ENCODE peak calls at places on chromosome 12, in five cellular contexts. G is H9, L is epithelial cell of esophagus, T is lower leg skin, S is uterus. C is an unnamed sample.

GRCh38 chr12:132899033-132899432 is 11.6 kb upstream of the CHFR start:
- DNase-seq in L (peak), G (no peak), T (no peak), S (no peak), C (no peak)

GRCh38 chr12:47819902-47820630 is at the start of gene HDAC7:
- DNase-seq in L (peak), G (peak), T (peak), S (peak), C (peak)

GRCh38 chr12:42020226-42020625 is 124.4 kb downstream of the GXYLT1 start:
- DNase-seq in T (no peak), G (no peak), L (no peak), S (no peak), C (no peak)

GRCh38 chr12:79217306-79217705 is 352.7 kb downstream of the SYT1 start:
- DNase-seq in L (no peak), T (no peak), G (no peak), S (no peak), C (no peak)

GRCh38 chr12:130335517-130336392 is 1.9 kb upstream of the PIWIL1 start:
- DNase-seq in L (peak), S (peak), T (peak), G (no peak), C (peak)

GRCh38 chr12:66072566-66072965 is 58.0 kb downstream of the LLPH start:
- DNase-seq in S (no peak), T (no peak), G (no peak), L (no peak), C (no peak)

GRCh38 chr12:110750784-110751461 is 8.2 kb upstream of the PPP1CC start:
- DNase-seq in T (peak), S (peak), G (no peak), L (no peak), C (no peak)

GRCh38 chr12:115752151-115752550 is 525.3 kb downstream of the MED13L start:
- DNase-seq in L (no peak), G (no peak), T (no peak), S (no peak), C (no peak)

GRCh38 chr12:71947645-71948105 is 9.0 kb downstream of the TPH2 start:
- DNase-seq in S (no peak), T (no peak), G (peak), L (peak), C (no peak)

GRCh38 chr12:110270125-110270962 is 10.7 kb upstream of the ATP2A2 start:
- DNase-seq in T (no peak), L (peak), G (no peak), S (peak), C (no peak)

GRCh38 chr12:71160585-71160984 is 2.8 kb upstream of the TSPAN8 start:
- DNase-seq in L (peak), T (no peak), S (no peak), G (no peak), C (no peak)

GRCh38 chr12:54411398-54412241 is 7.4 kb downstream of the ITGA5 start:
- DNase-seq in T (peak), S (no peak), L (peak), G (peak), C (no peak)

GRCh38 chr12:121299662-121300061 is 3.2 kb upstream of the CAMKK2 start:
- DNase-seq in L (no peak), G (no peak), S (no peak), T (no peak), C (no peak)

GRCh38 chr12:121294151-121294889 is 2.2 kb downstream of the CAMKK2 start:
- DNase-seq in G (no peak), S (no peak), T (no peak), L (no peak), C (no peak)

GRCh38 chr12:121295746-121296617 is 527 bp downstream of the CAMKK2 start:
- DNase-seq in L (peak), S (no peak), T (no peak), G (peak), C (peak)

GRCh38 chr12:121295123-121295745 is 1.3 kb downstream of the CAMKK2 start:
- DNase-seq in S (no peak), T (no peak), G (peak), L (peak), C (no peak)

DNA sequence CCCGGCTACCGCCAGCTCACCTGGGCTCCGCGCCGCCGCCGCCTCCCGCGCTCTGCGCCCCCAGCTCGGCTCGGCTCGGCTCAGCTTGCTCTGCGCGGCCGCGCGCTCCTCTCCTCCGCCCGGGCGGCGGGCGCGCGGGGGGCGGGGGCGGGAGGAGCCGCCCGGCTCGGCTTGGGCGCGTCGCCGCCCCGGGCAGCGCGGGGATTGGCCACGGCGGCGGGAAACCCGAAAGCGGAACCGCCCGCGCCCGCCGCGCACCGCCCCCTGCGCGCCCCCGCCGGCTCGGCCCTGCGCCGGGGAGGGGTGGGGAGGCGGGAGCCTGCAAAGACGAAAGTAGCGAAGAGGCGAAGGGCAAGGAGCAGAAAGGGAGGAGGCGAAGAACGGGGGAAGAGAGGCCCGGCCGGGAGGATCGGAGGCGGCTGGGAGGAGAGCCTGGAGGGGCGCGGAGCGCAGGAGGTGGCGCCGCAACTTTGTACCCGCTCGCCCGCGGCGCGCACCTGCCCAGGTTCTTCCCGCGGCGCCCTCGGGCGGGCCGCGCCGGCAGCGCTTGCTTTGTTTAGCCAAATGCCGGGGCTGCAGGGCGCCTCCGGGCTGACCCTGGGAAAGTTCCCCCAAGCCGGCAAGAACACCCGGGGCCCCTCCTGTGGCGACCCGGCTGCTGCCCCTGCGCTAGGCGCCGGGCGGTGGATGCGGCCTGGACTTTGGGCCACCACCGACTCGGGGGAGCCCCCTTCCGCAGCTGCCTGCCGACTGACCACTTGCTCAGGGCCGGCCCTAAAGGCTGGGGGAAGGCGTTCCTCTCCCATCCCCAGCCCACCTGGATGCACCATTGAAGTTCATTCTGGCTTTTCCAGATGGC is at the start of gene CAMKK2:
- DNase-seq in G (peak), S (peak), T (peak), L (peak), C (peak)
- TF ChIP-seq CTCF in G (peak), S (peak), T (no peak), L (no peak), C (peak)

DNA sequence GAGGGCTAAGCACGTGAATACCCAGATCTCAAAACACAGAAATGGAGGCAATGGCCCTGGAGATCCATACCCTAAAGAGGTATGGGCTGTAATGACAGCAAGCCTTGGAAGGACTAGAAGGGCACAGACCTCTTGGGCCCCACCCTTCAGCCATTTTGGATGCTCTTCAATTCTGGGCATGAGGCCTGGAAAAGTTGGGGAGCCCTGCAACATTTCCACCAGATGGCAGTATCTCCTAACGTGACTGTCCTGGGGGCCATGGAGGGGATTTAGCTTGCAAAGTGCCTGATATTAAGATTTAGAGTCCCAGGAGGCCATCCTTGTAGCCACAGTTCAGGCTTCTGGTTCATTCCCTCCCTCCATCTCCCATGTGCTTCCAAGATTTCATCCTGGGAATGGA is 30.2 kb downstream of the KCNA5 start:
- DNase-seq in S (no peak), G (peak), L (no peak), T (no peak), C (no peak)
- TF ChIP-seq CTCF in S (no peak), G (peak), L (no peak), T (no peak), C (peak)

GRCh38 chr12:57734586-57734985 is 4.0 kb downstream of the AGAP2 start:
- DNase-seq in G (no peak), S (no peak), T (no peak), L (peak), C (no peak)

GRCh38 chr12:57735198-57735855 is 3.2 kb downstream of the AGAP2 start:
- DNase-seq in S (no peak), T (no peak), G (peak), L (no peak), C (no peak)

GRCh38 chr12:57736743-57737466 is 1.6 kb downstream of the AGAP2 start:
- DNase-seq in L (no peak), T (no peak), S (no peak), G (peak), C (no peak)

GRCh38 chr12:57737467-57738141 is 938 bp downstream of the AGAP2 start:
- DNase-seq in G (peak), S (no peak), L (no peak), T (no peak), C (no peak)

GRCh38 chr12:57735952-57736742 is 2.4 kb downstream of the AGAP2 start:
- DNase-seq in T (no peak), L (no peak), G (peak), S (no peak), C (no peak)
- TF ChIP-seq CTCF in T (no peak), L (peak), G (peak), S (no peak), C (no peak)

GRCh38 chr12:98744692-98745091 is 99.6 kb downstream of the APAF1 start:
- DNase-seq in T (no peak), S (no peak), G (no peak), L (no peak), C (no peak)
- TF ChIP-seq CTCF in T (no peak), S (no peak), G (no peak), L (no peak), C (no peak)

GRCh38 chr12:22121224-22121623 is 75.2 kb downstream of the CMAS start:
- DNase-seq in S (no peak), G (peak), L (peak), T (no peak), C (no peak)
- TF ChIP-seq CTCF in S (no peak), G (peak), L (peak), T (no peak), C (peak)

DNA sequence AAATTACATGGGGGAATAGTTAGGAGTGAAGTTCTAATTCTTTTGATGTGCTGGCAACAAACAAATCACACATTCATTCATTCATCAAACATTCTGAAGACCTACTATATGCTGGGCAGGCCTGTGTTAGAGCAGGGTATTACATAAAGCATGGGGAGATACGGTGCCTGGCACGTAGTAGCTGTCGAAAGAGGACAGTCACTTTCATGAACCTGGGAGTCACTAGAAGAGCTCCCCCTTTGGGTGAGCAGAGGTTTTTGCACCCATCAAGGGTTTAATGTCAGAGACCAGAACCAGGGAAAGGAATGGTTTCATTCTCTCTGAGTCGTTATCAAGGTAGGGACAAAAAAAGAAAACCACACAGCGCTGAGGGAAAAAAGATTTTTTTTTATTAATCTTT is 10.0 kb downstream of the LHX5 start:
- DNase-seq in L (peak), S (no peak), T (no peak), G (peak), C (no peak)
- TF ChIP-seq CTCF in L (peak), S (no peak), T (no peak), G (peak), C (peak)

C was measured in progenitor cell of endocrine pancreas.